ENCODE peak calls at places on chromosomes 7 and 10, in four cellular contexts. One of them, this sample, is unnamed.

GRCh38 chr10:115936926-115937755 is 335.9 kb downstream of the GFRA1 start:
- DNase-seq in cardiac fibroblast: peak; percentile 87
- DNase-seq in Peyer's patch: no peak
- DNase-seq in Panc1: no peak
- DNase-seq in this sample: no peak

GRCh38 chr10:31582365-31583052 is 263.5 kb downstream of the ZEB1 start:
- DNase-seq in cardiac fibroblast: peak; percentile 32
- DNase-seq in Peyer's patch: no peak
- DNase-seq in Panc1: no peak
- DNase-seq in this sample: no peak

GRCh38 chr7:92044940-92045339 is 89.3 kb downstream of the CYP51A1 start:
- DNase-seq in cardiac fibroblast: no peak
- DNase-seq in Peyer's patch: no peak
- DNase-seq in Panc1: no peak
- DNase-seq in this sample: no peak

GRCh38 chr7:32618987-32619386 is 123.7 kb downstream of the AVL9 start:
- DNase-seq in cardiac fibroblast: no peak
- DNase-seq in Peyer's patch: no peak
- DNase-seq in Panc1: no peak
- DNase-seq in this sample: no peak

GRCh38 chr7:106657085-106657991 is 3.6 kb downstream of the CCDC71L start:
- DNase-seq in cardiac fibroblast: peak; percentile 18
- DNase-seq in Peyer's patch: no peak
- DNase-seq in Panc1: no peak
- DNase-seq in this sample: no peak

GRCh38 chr7:130822642-130823041 is 88.6 kb upstream of the KLF14 start:
- DNase-seq in cardiac fibroblast: no peak
- DNase-seq in Peyer's patch: no peak
- DNase-seq in Panc1: no peak
- DNase-seq in this sample: no peak

GRCh38 chr10:66717221-66717981 is 208.4 kb upstream of the LRRTM3 start:
- DNase-seq in cardiac fibroblast: no peak
- DNase-seq in Peyer's patch: peak; percentile 61
- DNase-seq in Panc1: no peak
- DNase-seq in this sample: peak; percentile 31

GRCh38 chr7:1757601-1758000 is 87.5 kb downstream of the ELFN1 start:
- DNase-seq in cardiac fibroblast: no peak
- DNase-seq in Peyer's patch: no peak
- DNase-seq in Panc1: no peak
- DNase-seq in this sample: no peak

GRCh38 chr7:46600340-46600739 is 679.3 kb upstream of the IGFBP3 start:
- DNase-seq in cardiac fibroblast: peak; percentile 72
- DNase-seq in Peyer's patch: peak; percentile 50
- DNase-seq in Panc1: no peak
- DNase-seq in this sample: no peak

GRCh38 chr10:126670886-126671285 is 393 bp upstream of the C10orf90 start:
- DNase-seq in cardiac fibroblast: no peak
- DNase-seq in Peyer's patch: no peak
- DNase-seq in Panc1: no peak
- DNase-seq in this sample: no peak

GRCh38 chr7:38181111-38181510 is 3.1 kb downstream of the STARD3NL start:
- DNase-seq in cardiac fibroblast: no peak
- DNase-seq in Peyer's patch: no peak
- DNase-seq in Panc1: no peak
- DNase-seq in this sample: no peak

GRCh38 chr7:38177621-38178003 is 433 bp upstream of the STARD3NL start:
- DNase-seq in cardiac fibroblast: no peak
- DNase-seq in Peyer's patch: no peak
- DNase-seq in Panc1: no peak
- DNase-seq in this sample: no peak

GRCh38 chr7:38178695-38179344 is 775 bp downstream of the STARD3NL start:
- DNase-seq in cardiac fibroblast: peak; percentile 65
- DNase-seq in Peyer's patch: no peak
- DNase-seq in Panc1: no peak
- DNase-seq in this sample: peak; percentile 43

GRCh38 chr7:38178004-38178694 is at the start of gene STARD3NL:
- DNase-seq in cardiac fibroblast: peak; percentile 100
- DNase-seq in Peyer's patch: peak; percentile 98
- DNase-seq in Panc1: peak; percentile 100
- DNase-seq in this sample: peak; percentile 99

DNA sequence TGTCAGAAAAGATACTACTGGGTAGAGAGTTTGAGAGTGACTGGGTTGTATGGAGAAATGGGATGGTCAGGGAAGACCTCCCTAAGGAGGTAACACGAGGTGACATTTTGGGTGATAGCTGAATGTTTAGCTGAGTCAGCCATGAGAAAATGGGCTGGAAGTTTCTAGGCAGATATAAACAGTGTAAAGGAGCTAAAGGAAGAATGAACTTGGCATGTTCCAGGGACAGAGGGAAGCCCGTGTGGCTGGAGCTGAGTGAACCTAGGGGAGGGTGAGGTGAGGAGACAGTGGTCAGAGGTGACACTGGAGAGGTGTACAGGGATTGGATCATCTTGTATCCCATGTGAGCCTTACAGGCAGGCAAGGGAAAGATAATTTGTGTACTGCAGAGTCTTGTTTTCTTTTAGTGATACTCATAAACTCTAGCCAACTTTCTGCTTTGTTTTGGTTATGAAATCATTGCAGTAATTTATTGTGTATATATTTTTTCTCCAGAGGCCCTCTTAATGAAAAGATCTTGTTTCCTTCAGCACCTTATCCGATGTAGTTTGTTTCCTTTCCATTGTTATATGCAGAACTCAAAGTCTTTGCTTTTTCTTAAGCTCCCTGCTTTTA is 1.8 kb downstream of the STARD3NL start:
- DNase-seq in cardiac fibroblast: peak; percentile 41
- DNase-seq in Peyer's patch: no peak
- DNase-seq in Panc1: no peak
- DNase-seq in this sample: no peak
- H3K4me3 ChIP-seq in cardiac fibroblast: peak overlapping the region; percentile 81
- H3K4me3 ChIP-seq in Peyer's patch: no peak overlapping the region
- H3K4me3 ChIP-seq in Panc1: peak overlapping the region; percentile 79
- H3K4me3 ChIP-seq in this sample: peak overlapping the region; percentile 69

GRCh38 chr7:142438235-142438922 is 180.5 kb upstream of the PRSS58 start:
- DNase-seq in cardiac fibroblast: peak; percentile 63
- DNase-seq in Peyer's patch: peak; percentile 53
- DNase-seq in Panc1: no peak
- DNase-seq in this sample: no peak
- TF ChIP-seq CTCF in cardiac fibroblast: peak; percentile 79
- TF ChIP-seq CTCF in Peyer's patch: peak; percentile 63
- TF ChIP-seq CTCF in Panc1: peak; percentile 69
- TF ChIP-seq CTCF in this sample: peak; percentile 93

GRCh38 chr10:28263136-28263857 is 39.6 kb downstream of the MPP7 start:
- DNase-seq in cardiac fibroblast: no peak
- DNase-seq in Peyer's patch: no peak
- DNase-seq in Panc1: no peak
- DNase-seq in this sample: no peak
- H3K4me3 ChIP-seq in cardiac fibroblast: no peak overlapping the region
- H3K4me3 ChIP-seq in Peyer's patch: no peak overlapping the region
- H3K4me3 ChIP-seq in Panc1: no peak overlapping the region
- H3K4me3 ChIP-seq in this sample: no peak overlapping the region

GRCh38 chr10:49844775-49845561 is 82.8 kb upstream of the OGDHL start:
- DNase-seq in cardiac fibroblast: peak; percentile 71
- DNase-seq in Peyer's patch: peak; percentile 58
- DNase-seq in Panc1: peak; percentile 36
- DNase-seq in this sample: no peak

GRCh38 chr10:49837685-49838084 is 75.6 kb upstream of the OGDHL start:
- DNase-seq in cardiac fibroblast: no peak
- DNase-seq in Peyer's patch: no peak
- DNase-seq in Panc1: no peak
- DNase-seq in this sample: peak; percentile 39

GRCh38 chr10:49837096-49837495 is 75.0 kb upstream of the OGDHL start:
- DNase-seq in cardiac fibroblast: peak; percentile 4
- DNase-seq in Peyer's patch: no peak
- DNase-seq in Panc1: no peak
- DNase-seq in this sample: peak; percentile 81

DNA sequence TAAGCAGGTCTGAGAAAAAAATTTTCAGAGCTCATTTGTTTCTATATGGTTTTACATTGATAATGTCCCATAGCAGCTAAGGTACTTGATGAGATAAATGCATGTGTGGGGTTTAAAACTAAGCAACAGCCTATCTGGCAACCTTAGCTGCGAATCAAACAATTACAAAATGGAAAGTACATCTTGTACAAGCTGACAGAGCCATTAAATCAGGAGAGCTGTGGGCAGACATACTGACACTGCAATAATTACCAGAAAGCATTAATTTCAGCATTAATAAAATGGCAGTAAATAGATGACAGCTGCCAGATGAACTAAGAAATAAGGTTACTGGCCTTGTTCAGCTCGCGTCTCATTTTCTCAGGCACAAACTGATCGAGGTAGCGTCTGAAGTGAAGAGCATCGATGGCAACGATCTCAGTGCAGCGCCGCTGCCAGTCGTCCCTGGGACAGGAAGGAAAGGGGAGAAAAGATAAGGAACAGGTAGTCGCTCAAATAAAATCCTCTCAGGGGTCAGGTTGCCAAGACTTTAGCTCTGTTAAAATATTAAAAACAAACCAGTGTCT is 79.6 kb upstream of the OGDHL start:
- DNase-seq in cardiac fibroblast: no peak
- DNase-seq in Peyer's patch: no peak
- DNase-seq in Panc1: no peak
- DNase-seq in this sample: no peak
- TF ChIP-seq CTCF in cardiac fibroblast: no peak
- TF ChIP-seq CTCF in Peyer's patch: no peak
- TF ChIP-seq CTCF in Panc1: no peak
- TF ChIP-seq CTCF in this sample: no peak

GRCh38 chr10:98238391-98238790 is 29.6 kb downstream of the LOXL4 start:
- DNase-seq in cardiac fibroblast: no peak
- DNase-seq in Peyer's patch: no peak
- DNase-seq in Panc1: no peak
- DNase-seq in this sample: no peak
- H3K4me3 ChIP-seq in cardiac fibroblast: no peak overlapping the region
- H3K4me3 ChIP-seq in Peyer's patch: no peak overlapping the region
- H3K4me3 ChIP-seq in Panc1: no peak overlapping the region
- H3K4me3 ChIP-seq in this sample: no peak overlapping the region

DNA sequence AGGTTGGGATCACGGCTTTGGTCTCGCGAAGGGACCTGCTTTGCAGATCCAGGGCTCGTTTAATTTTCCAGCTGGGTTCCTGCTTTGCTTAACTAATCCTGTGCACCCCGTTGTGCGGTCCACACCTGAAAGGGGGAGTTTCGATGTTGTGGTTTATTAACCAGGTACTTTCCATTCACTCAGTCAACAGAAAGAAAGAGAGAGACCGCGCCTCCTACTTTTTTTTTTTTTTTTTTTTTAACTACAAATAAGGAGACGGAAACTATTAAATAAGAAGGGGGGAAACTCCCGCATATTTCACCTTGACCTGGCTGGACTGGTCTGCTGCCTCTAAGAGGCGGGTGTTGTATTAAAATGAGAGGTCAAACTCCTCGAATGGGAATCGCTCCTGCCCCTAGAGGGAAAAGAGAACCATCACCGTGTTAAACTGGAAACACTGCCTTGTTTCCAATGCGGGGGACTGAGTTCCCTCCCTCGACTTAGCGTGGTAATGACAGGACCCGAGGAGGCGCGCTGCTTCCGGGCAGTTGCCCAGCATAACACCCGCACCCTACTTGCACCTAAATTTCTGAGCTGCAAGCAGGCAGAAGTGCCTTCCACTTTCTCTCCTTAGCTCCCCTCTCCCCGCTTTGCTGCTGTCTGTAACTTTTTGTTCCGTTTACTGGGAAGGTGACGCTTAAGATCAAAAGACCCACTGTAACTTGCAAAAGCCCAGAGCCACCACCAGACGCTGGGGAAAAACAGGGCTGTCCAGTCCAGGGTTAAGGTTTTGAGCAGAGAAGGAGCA is 1.1 kb upstream of the ITGB8 start:
- DNase-seq in cardiac fibroblast: peak; percentile 72
- DNase-seq in Peyer's patch: peak; percentile 73
- DNase-seq in Panc1: no peak
- DNase-seq in this sample: peak; percentile 89
- TF ChIP-seq CTCF in cardiac fibroblast: peak; percentile 25
- TF ChIP-seq CTCF in Peyer's patch: peak; percentile 46
- TF ChIP-seq CTCF in Panc1: peak; percentile 41
- TF ChIP-seq CTCF in this sample: peak; percentile 41

GRCh38 chr10:71966046-71967004 is 2.1 kb downstream of the CHST3 start:
- DNase-seq in cardiac fibroblast: peak; percentile 46
- DNase-seq in Peyer's patch: no peak
- DNase-seq in Panc1: no peak
- DNase-seq in this sample: no peak
- H3K4me3 ChIP-seq in cardiac fibroblast: peak overlapping the region; percentile 80
- H3K4me3 ChIP-seq in Peyer's patch: peak overlapping the region; percentile 39
- H3K4me3 ChIP-seq in Panc1: peak overlapping the region; percentile 89
- H3K4me3 ChIP-seq in this sample: peak overlapping the region; percentile 91

GRCh38 chr7:151599401-151600227 is 79.9 kb upstream of the RHEB start:
- DNase-seq in cardiac fibroblast: peak; percentile 94
- DNase-seq in Peyer's patch: peak; percentile 58
- DNase-seq in Panc1: peak; percentile 73
- DNase-seq in this sample: peak; percentile 87
- TF ChIP-seq CTCF in cardiac fibroblast: peak; percentile 1
- TF ChIP-seq CTCF in Peyer's patch: no peak
- TF ChIP-seq CTCF in Panc1: no peak
- TF ChIP-seq CTCF in this sample: peak; percentile 8

GRCh38 chr10:124220547-124220946 is 127.1 kb upstream of the CHST15 start:
- DNase-seq in cardiac fibroblast: no peak
- DNase-seq in Peyer's patch: no peak
- DNase-seq in Panc1: no peak
- DNase-seq in this sample: no peak

GRCh38 chr10:124221356-124222297 is 128.2 kb upstream of the CHST15 start:
- DNase-seq in cardiac fibroblast: no peak
- DNase-seq in Peyer's patch: peak; percentile 68
- DNase-seq in Panc1: no peak
- DNase-seq in this sample: no peak

GRCh38 chr10:124222298-124223000 is 129.1 kb upstream of the CHST15 start:
- DNase-seq in cardiac fibroblast: no peak
- DNase-seq in Peyer's patch: no peak
- DNase-seq in Panc1: no peak
- DNase-seq in this sample: no peak

GRCh38 chr10:124219655-124220054 is 126.3 kb upstream of the CHST15 start:
- DNase-seq in cardiac fibroblast: no peak
- DNase-seq in Peyer's patch: no peak
- DNase-seq in Panc1: no peak
- DNase-seq in this sample: no peak

GRCh38 chr10:124220971-124221355 is 127.6 kb upstream of the CHST15 start:
- DNase-seq in cardiac fibroblast: no peak
- DNase-seq in Peyer's patch: no peak
- DNase-seq in Panc1: no peak
- DNase-seq in this sample: no peak
- H3K4me3 ChIP-seq in cardiac fibroblast: no peak overlapping the region
- H3K4me3 ChIP-seq in Peyer's patch: no peak overlapping the region
- H3K4me3 ChIP-seq in Panc1: no peak overlapping the region
- H3K4me3 ChIP-seq in this sample: no peak overlapping the region

This sample was measured in epithelial cell of proximal tubule.